ENCODE peak calls at places on chromosomes 6 and 20, in seven cellular contexts. S is brain microvascular endothelial cell, G is mammary epithelial cell, F is ascending aorta, K is neural progenitor cell, I is fibroblast of pulmonary artery, J is psoas muscle. Z is an unnamed sample.

GRCh38 chr6:110831405-110831804 is 16.1 kb upstream of the CDK19 start:
- DNase-seq in S (no peak), G (no peak), F (no peak), K (no peak), I (no peak), J (no peak), Z (no peak)

GRCh38 chr6:42726485-42727083 is 4.2 kb upstream of the PRPH2 start:
- DNase-seq in S (peak), G (peak), F (peak), K (peak), I (peak), J (peak), Z (peak)

GRCh38 chr6:26199773-26200728 is 112.8 kb downstream of the HFE start:
- DNase-seq in S (peak), G (no peak), F (no peak), K (peak), I (peak), J (no peak), Z (no peak)

GRCh38 chr6:138044458-138044857 is 62.8 kb downstream of the PERP start:
- DNase-seq in S (no peak), G (peak), F (no peak), K (no peak), I (no peak), J (no peak), Z (no peak)

GRCh38 chr20:19720991-19721390 is 37.1 kb upstream of the RIN2 start:
- DNase-seq in S (no peak), G (no peak), F (no peak), K (no peak), I (no peak), J (no peak), Z (no peak)

GRCh38 chr6:10511477-10511876 is 9.7 kb upstream of the GCNT2 start:
- DNase-seq in S (peak), G (no peak), F (no peak), K (no peak), I (no peak), J (no peak), Z (no peak)

GRCh38 chr20:22601361-22602141 is 17.2 kb upstream of the FOXA2 start:
- DNase-seq in S (no peak), G (peak), F (no peak), K (no peak), I (no peak), J (no peak), Z (no peak)

GRCh38 chr6:43770417-43771209 is 602 bp downstream of the VEGFA start:
- DNase-seq in S (peak), G (peak), F (peak), K (peak), I (peak), J (peak), Z (peak)

GRCh38 chr6:52409499-52409898 is 10.6 kb upstream of the EFHC1 start:
- DNase-seq in S (no peak), G (no peak), F (no peak), K (no peak), I (peak), J (no peak), Z (no peak)

GRCh38 chr6:87059943-87060342 is 35.0 kb downstream of the CGA start:
- DNase-seq in S (no peak), G (no peak), F (no peak), K (no peak), I (no peak), J (no peak), Z (no peak)

GRCh38 chr6:147758305-147758704 is 249.8 kb downstream of the SAMD5 start:
- DNase-seq in S (no peak), G (no peak), F (no peak), K (no peak), I (no peak), J (no peak), Z (no peak)

GRCh38 chr6:79421707-79422484 is 115.3 kb downstream of the LCA5 start:
- DNase-seq in S (peak), G (peak), F (no peak), K (no peak), I (peak), J (no peak), Z (no peak)

GRCh38 chr6:124812067-124812466 is 150.2 kb upstream of the RNF217 start:
- DNase-seq in S (no peak), G (no peak), F (no peak), K (no peak), I (no peak), J (no peak), Z (no peak)

GRCh38 chr6:153167026-153167891 is 36.2 kb upstream of the RGS17 start:
- DNase-seq in S (peak), G (peak), F (no peak), K (no peak), I (peak), J (no peak), Z (no peak)

GRCh38 chr6:130423044-130423443 is 57.2 kb downstream of the TMEM200A start:
- DNase-seq in S (no peak), G (no peak), F (no peak), K (no peak), I (no peak), J (no peak), Z (no peak)

GRCh38 chr20:38098952-38099351 is 65.4 kb downstream of the RPRD1B start:
- DNase-seq in S (peak), G (no peak), F (no peak), K (no peak), I (no peak), J (no peak), Z (no peak)

GRCh38 chr6:151350442-151351145 is 40.8 kb downstream of the ZBTB2 start:
- DNase-seq in S (no peak), G (no peak), F (no peak), K (no peak), I (no peak), J (no peak), Z (no peak)

GRCh38 chr20:44052166-44052565 is 134.8 kb downstream of the JPH2 start:
- DNase-seq in S (no peak), G (no peak), F (no peak), K (no peak), I (no peak), J (no peak), Z (peak)

GRCh38 chr6:151430886-151431285 is 21.0 kb downstream of the RMND1 start:
- DNase-seq in S (no peak), G (no peak), F (no peak), K (peak), I (no peak), J (no peak), Z (no peak)

GRCh38 chr6:47334334-47334733 is 24.6 kb upstream of the TNFRSF21 start:
- DNase-seq in S (no peak), G (no peak), F (no peak), K (no peak), I (no peak), J (no peak), Z (no peak)

GRCh38 chr6:137746264-137746663 is 120.8 kb upstream of the TNFAIP3 start:
- DNase-seq in S (no peak), G (no peak), F (no peak), K (no peak), I (no peak), J (no peak), Z (no peak)

GRCh38 chr6:87730310-87730709 is 28.3 kb upstream of the AKIRIN2 start:
- DNase-seq in S (no peak), G (peak), F (no peak), K (no peak), I (no peak), J (peak), Z (peak)

GRCh38 chr6:120584111-120584760 is 750.0 kb downstream of the TBC1D32 start:
- DNase-seq in S (no peak), G (no peak), F (no peak), K (peak), I (no peak), J (no peak), Z (no peak)

GRCh38 chr6:154410619-154411044 is 54.0 kb upstream of the IPCEF1 start:
- DNase-seq in S (peak), G (peak), F (peak), K (no peak), I (peak), J (peak), Z (no peak)

GRCh38 chr6:169139179-169139971 is 114.3 kb downstream of the THBS2 start:
- DNase-seq in S (no peak), G (no peak), F (no peak), K (no peak), I (no peak), J (no peak), Z (no peak)

GRCh38 chr6:97947841-97948240 is 664.8 kb upstream of the MMS22L start:
- DNase-seq in S (peak), G (peak), F (no peak), K (no peak), I (peak), J (no peak), Z (peak)

GRCh38 chr6:39051399-39052122 is 3.0 kb downstream of the GLP1R start:
- DNase-seq in S (no peak), G (peak), F (no peak), K (no peak), I (no peak), J (no peak), Z (no peak)

GRCh38 chr6:160534050-160534696 is 129.9 kb downstream of the LPA start:
- DNase-seq in S (peak), G (peak), F (peak), K (peak), I (peak), J (peak), Z (no peak)

GRCh38 chr6:52416629-52417151 is 3.5 kb upstream of the EFHC1 start:
- DNase-seq in S (peak), G (peak), F (peak), K (peak), I (peak), J (no peak), Z (no peak)

GRCh38 chr6:87344513-87344912 is at the start of gene C6orf163:
- DNase-seq in S (no peak), G (no peak), F (no peak), K (no peak), I (no peak), J (no peak), Z (no peak)

GRCh38 chr6:149435919-149436586 is 36.0 kb downstream of the SUMO4 start:
- DNase-seq in S (no peak), G (no peak), F (no peak), K (no peak), I (no peak), J (no peak), Z (no peak)

GRCh38 chr6:98957440-98957839 is 9.7 kb upstream of the FBXL4 start:
- DNase-seq in S (peak), G (peak), F (peak), K (no peak), I (peak), J (no peak), Z (no peak)

GRCh38 chr6:163190786-163191185 is 223.7 kb upstream of the QKI start:
- DNase-seq in S (no peak), G (no peak), F (no peak), K (no peak), I (no peak), J (no peak), Z (no peak)

GRCh38 chr6:165049362-165049761 is 260.0 kb downstream of the C6orf118 start:
- DNase-seq in S (no peak), G (no peak), F (no peak), K (peak), I (peak), J (no peak), Z (peak)

GRCh38 chr6:43395822-43396221 is 26.4 kb upstream of the ZNF318 start:
- DNase-seq in S (no peak), G (no peak), F (no peak), K (no peak), I (no peak), J (no peak), Z (no peak)

GRCh38 chr6:138377844-138378243 is at the start of gene SMIM28:
- DNase-seq in S (no peak), G (no peak), F (no peak), K (no peak), I (no peak), J (no peak), Z (peak)

GRCh38 chr6:144477396-144477795 is 192.3 kb downstream of the UTRN start:
- DNase-seq in S (no peak), G (no peak), F (no peak), K (no peak), I (no peak), J (no peak), Z (no peak)

GRCh38 chr20:16701296-16701695 is 28.5 kb upstream of the SNRPB2 start:
- DNase-seq in S (no peak), G (peak), F (no peak), K (peak), I (peak), J (no peak), Z (no peak)

GRCh38 chr6:48985025-48985424 is 478.0 kb downstream of the MMUT start:
- DNase-seq in S (no peak), G (no peak), F (no peak), K (no peak), I (no peak), J (no peak), Z (no peak)

GRCh38 chr6:72822691-72823090 is 200.8 kb downstream of the KCNQ5 start:
- DNase-seq in S (no peak), G (no peak), F (no peak), K (no peak), I (no peak), J (no peak), Z (no peak)

DNA sequence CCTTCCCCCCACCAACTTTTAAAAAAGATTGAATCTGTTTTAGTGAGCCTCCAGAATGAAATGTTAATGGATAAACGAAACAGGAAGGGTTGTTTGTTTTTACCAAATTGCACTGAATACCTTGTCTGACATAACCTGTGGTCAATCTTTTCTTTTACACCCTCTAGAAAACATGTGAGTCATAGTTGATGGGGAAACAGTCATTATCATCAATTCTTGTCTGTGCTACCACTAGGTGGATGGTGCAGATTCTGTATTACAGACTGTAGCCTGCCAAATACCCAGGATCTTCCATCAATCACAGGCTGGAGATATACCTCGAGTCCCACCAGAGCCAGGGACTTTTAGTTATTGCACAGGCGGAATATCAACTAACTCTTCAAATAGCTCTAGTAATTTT is 29.5 kb upstream of the PKIB start:
- DNase-seq in S (no peak), G (peak), F (no peak), K (no peak), I (no peak), J (no peak), Z (no peak)
- TF ChIP-seq CTCF in S (peak), G (peak), F (no peak), K (peak), I (no peak), J (no peak), Z (no peak)

GRCh38 chr20:63811491-63811875 is 19.6 kb downstream of the ZBTB46 start:
- DNase-seq in S (no peak), G (no peak), F (no peak), K (no peak), I (no peak), J (no peak), Z (no peak)
- H3K4me3 ChIP-seq in S (no peak), G (no peak), F (no peak), K (no peak), I (no peak), J (no peak), Z (no peak)

DNA sequence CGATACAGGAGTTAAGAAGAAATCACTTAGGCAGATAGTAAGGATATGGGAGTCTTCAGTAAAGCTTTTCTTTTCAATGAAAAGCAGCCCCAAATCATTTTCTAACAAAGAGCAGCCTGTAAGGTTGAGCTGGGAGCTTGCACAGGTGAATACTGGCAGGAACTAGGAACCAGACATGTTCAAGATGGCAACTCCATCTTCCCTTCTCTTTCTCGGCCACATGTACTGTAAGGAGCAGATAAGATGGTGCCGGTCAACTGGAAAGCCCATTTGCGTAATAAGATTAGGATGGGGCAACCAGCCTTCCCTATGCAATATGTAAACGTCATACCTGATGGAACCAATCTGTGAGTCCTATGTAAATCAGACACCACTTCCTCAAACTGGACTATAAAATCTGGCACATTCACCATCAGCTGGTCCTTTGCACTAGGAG is 46.2 kb upstream of the RNGTT start:
- DNase-seq in S (no peak), G (no peak), F (no peak), K (no peak), I (no peak), J (no peak), Z (no peak)
- TF ChIP-seq CTCF in S (no peak), G (no peak), F (no peak), K (no peak), I (no peak), J (no peak), Z (no peak)

DNA sequence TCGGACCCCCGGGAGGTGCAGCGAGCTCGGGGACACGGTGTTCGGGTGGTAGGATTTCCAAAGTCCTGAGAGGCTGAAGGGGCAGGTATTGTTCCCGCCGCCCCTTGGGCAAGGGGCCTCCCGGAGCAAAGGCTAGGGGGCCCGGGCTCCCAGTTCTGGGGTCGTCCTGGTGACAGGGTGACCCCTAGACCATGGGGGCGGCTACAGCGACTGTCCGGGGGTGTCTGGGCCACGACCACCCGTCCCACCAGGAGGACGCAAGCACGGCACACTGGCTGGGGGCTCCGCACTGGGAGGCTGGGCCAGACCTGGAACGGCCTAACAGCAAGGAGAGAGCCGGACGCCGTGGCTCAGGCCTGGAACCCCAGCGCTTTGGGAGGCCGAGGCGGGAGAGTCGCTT is 55.6 kb downstream of the PRR18 start:
- DNase-seq in S (no peak), G (no peak), F (no peak), K (no peak), I (no peak), J (no peak), Z (no peak)
- H3K4me3 ChIP-seq in S (no peak), G (no peak), F (no peak), K (no peak), I (no peak), J (no peak), Z (no peak)

GRCh38 chr20:24703284-24703610 is 233.8 kb downstream of the SYNDIG1 start:
- DNase-seq in S (no peak), G (no peak), F (no peak), K (no peak), I (no peak), J (no peak), Z (no peak)

GRCh38 chr20:24702501-24703283 is 233.3 kb downstream of the SYNDIG1 start:
- DNase-seq in S (no peak), G (no peak), F (no peak), K (no peak), I (no peak), J (no peak), Z (peak)

GRCh38 chr20:24704899-24705298 is 235.5 kb downstream of the SYNDIG1 start:
- DNase-seq in S (no peak), G (no peak), F (no peak), K (no peak), I (no peak), J (no peak), Z (peak)

GRCh38 chr20:24708411-24709295 is 239.2 kb downstream of the SYNDIG1 start:
- DNase-seq in S (no peak), G (no peak), F (no peak), K (peak), I (no peak), J (no peak), Z (no peak)

DNA sequence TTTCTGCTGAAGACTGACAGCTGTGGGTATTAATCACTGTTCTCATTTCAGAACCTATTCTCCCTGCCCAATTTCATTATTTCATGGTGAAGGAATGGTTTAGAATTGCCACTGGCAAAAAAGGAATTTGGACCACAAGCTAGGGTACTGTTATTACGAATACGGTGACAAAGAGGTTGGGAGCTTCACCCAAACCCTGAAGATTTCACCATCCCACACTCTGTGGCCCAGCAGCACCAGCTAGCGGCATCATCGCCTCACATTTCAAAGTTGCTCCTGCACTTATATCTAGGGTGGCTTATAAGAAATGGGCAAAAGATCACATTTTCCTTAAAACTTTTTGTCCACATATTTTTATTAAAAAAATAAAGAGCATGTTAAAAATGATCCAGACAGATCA is 236.1 kb downstream of the SYNDIG1 start:
- DNase-seq in S (no peak), G (no peak), F (no peak), K (no peak), I (no peak), J (no peak), Z (no peak)
- TF ChIP-seq CTCF in S (no peak), G (no peak), F (no peak), K (no peak), I (no peak), J (no peak), Z (no peak)